ENCODE peak calls at places on chromosomes 1 and 21, in five cellular contexts. A is uterus, H is suprapubic skin, Y is fibroblast of lung, O is esophagus squamous epithelium. X is an unnamed sample.

GRCh38 chr1:105632342-105633196 is 1423.9 kb upstream of the PRMT6 start:
- DNase-seq in H (no peak), O (no peak), A (no peak), Y (no peak), X (no peak)

GRCh38 chr21:14259669-14260458 is 43.9 kb downstream of the RBM11 start:
- DNase-seq in H (no peak), O (no peak), A (no peak), Y (peak), X (peak)

GRCh38 chr1:5967351-5968160 is 24.7 kb downstream of the NPHP4 start:
- DNase-seq in H (peak), O (no peak), A (no peak), Y (no peak), X (no peak)

GRCh38 chr21:45164124-45164511 is 89.7 kb downstream of the ADARB1 start:
- DNase-seq in Y (peak), H (peak), A (peak), O (no peak), X (no peak)

GRCh38 chr1:217586586-217586985 is 44.3 kb downstream of the GPATCH2 start:
- DNase-seq in H (no peak), Y (peak), A (no peak), O (no peak), X (no peak)

GRCh38 chr21:34192646-34193285 is 119.4 kb downstream of the MRPS6 start:
- DNase-seq in H (no peak), Y (no peak), A (no peak), O (no peak), X (no peak)

GRCh38 chr1:2294033-2294640 is 66.0 kb downstream of the SKI start:
- DNase-seq in O (no peak), H (no peak), Y (peak), A (no peak), X (no peak)

GRCh38 chr1:110258734-110259133 is 48.6 kb downstream of the KCNC4 start:
- DNase-seq in A (no peak), H (no peak), O (no peak), Y (no peak), X (no peak)

GRCh38 chr1:155513300-155513926 is 49.2 kb downstream of the ASH1L start:
- DNase-seq in O (no peak), A (no peak), Y (peak), H (no peak), X (peak)

GRCh38 chr1:17297991-17298390 is 10.0 kb upstream of the PADI4 start:
- DNase-seq in O (no peak), H (no peak), A (no peak), Y (no peak), X (no peak)

GRCh38 chr1:225635649-225636048 is 17.3 kb downstream of the ENAH start:
- DNase-seq in A (no peak), H (no peak), O (no peak), Y (no peak), X (no peak)

GRCh38 chr1:110082477-110082876 is 12.0 kb upstream of the ALX3 start:
- DNase-seq in H (no peak), Y (no peak), A (no peak), O (no peak), X (no peak)

GRCh38 chr1:201310986-201311355 is 27.7 kb downstream of the PKP1 start:
- DNase-seq in A (no peak), H (no peak), Y (peak), O (no peak), X (no peak)

GRCh38 chr1:197776348-197777082 is 1.2 kb upstream of the DENND1B start:
- DNase-seq in O (no peak), Y (peak), H (no peak), A (no peak), X (no peak)

GRCh38 chr1:150420560-150421265 is 56.8 kb downstream of the RPRD2 start:
- DNase-seq in A (no peak), O (no peak), H (no peak), Y (peak), X (no peak)

GRCh38 chr1:27632387-27633297 is 2.3 kb downstream of the FGR start:
- DNase-seq in A (no peak), H (no peak), Y (no peak), O (no peak), X (no peak)

GRCh38 chr1:171172471-171172870 is 12.6 kb upstream of the FMO2 start:
- DNase-seq in H (no peak), A (no peak), O (no peak), Y (no peak), X (no peak)

GRCh38 chr1:11645670-11646265 is 8.5 kb downstream of the FBXO2 start:
- DNase-seq in Y (peak), A (peak), O (no peak), H (no peak), X (peak)

GRCh38 chr1:99869304-99869703 is 19.1 kb downstream of the AGL start:
- DNase-seq in O (no peak), H (no peak), Y (peak), A (no peak), X (no peak)

GRCh38 chr1:203038891-203039608 is 12.8 kb downstream of the PPFIA4 start:
- DNase-seq in Y (peak), H (no peak), O (no peak), A (peak), X (no peak)

GRCh38 chr1:24468605-24469004 is 34.0 kb upstream of the RCAN3 start:
- DNase-seq in Y (no peak), O (no peak), A (no peak), H (no peak), X (no peak)

GRCh38 chr1:9196129-9197040 is 38.2 kb upstream of the H6PD start:
- DNase-seq in Y (peak), H (peak), O (no peak), A (peak), X (no peak)

GRCh38 chr1:70567167-70567566 is 156.1 kb downstream of the CTH start:
- DNase-seq in A (no peak), O (no peak), Y (no peak), H (no peak), X (no peak)

GRCh38 chr1:199701731-199702130 is 325.8 kb upstream of the NR5A2 start:
- DNase-seq in O (no peak), H (no peak), A (no peak), Y (no peak), X (no peak)

GRCh38 chr1:12435639-12436344 is 182.2 kb downstream of the DHRS3 start:
- DNase-seq in H (no peak), O (no peak), A (no peak), Y (peak), X (no peak)

GRCh38 chr1:11713095-11713494 is 21.6 kb downstream of the DRAXIN start:
- DNase-seq in Y (no peak), H (no peak), O (no peak), A (no peak), X (no peak)

GRCh38 chr1:41420877-41421276 is 59.6 kb downstream of the FOXO6 start:
- DNase-seq in A (no peak), Y (peak), O (no peak), H (no peak), X (no peak)

GRCh38 chr1:184624051-184624450 is 130.6 kb downstream of the EDEM3 start:
- DNase-seq in O (no peak), H (no peak), A (no peak), Y (no peak), X (no peak)

GRCh38 chr21:34603002-34603709 is 11.8 kb downstream of the RCAN1 start:
- DNase-seq in H (peak), A (peak), O (no peak), Y (peak), X (peak)

GRCh38 chr1:155261401-155261887 is 716 bp downstream of the SCAMP3 start:
- DNase-seq in O (no peak), A (no peak), H (no peak), Y (no peak), X (no peak)

GRCh38 chr1:9315411-9316079 is 22.9 kb downstream of the SPSB1 start:
- DNase-seq in O (no peak), H (no peak), A (no peak), Y (peak), X (no peak)

GRCh38 chr21:29219165-29219770 is 79.5 kb upstream of the BACH1 start:
- DNase-seq in Y (no peak), O (no peak), A (no peak), H (no peak), X (no peak)

GRCh38 chr1:195886000-195886399 is 722.2 kb downstream of the KCNT2 start:
- DNase-seq in A (no peak), Y (no peak), O (no peak), H (no peak), X (no peak)
- TF ChIP-seq CTCF in A (no peak), Y (no peak), O (no peak), H (no peak), X (no peak)

GRCh38 chr1:205392650-205393049 is 29.2 kb downstream of the LEMD1 start:
- DNase-seq in H (no peak), O (no peak), Y (no peak), A (no peak), X (no peak)

GRCh38 chr1:205398586-205398985 is 23.3 kb downstream of the LEMD1 start:
- DNase-seq in A (no peak), Y (no peak), H (no peak), O (no peak), X (no peak)

GRCh38 chr1:205391386-205391785 is 30.5 kb downstream of the LEMD1 start:
- DNase-seq in Y (no peak), A (no peak), O (no peak), H (no peak), X (no peak)

GRCh38 chr1:205395616-205396015 is 26.2 kb downstream of the LEMD1 start:
- DNase-seq in O (no peak), A (no peak), Y (no peak), H (no peak), X (no peak)

GRCh38 chr1:205396972-205397616 is 24.8 kb downstream of the LEMD1 start:
- DNase-seq in Y (peak), H (no peak), A (no peak), O (no peak), X (no peak)
- TF ChIP-seq CTCF in Y (peak), H (peak), A (peak), O (peak), X (peak)

DNA sequence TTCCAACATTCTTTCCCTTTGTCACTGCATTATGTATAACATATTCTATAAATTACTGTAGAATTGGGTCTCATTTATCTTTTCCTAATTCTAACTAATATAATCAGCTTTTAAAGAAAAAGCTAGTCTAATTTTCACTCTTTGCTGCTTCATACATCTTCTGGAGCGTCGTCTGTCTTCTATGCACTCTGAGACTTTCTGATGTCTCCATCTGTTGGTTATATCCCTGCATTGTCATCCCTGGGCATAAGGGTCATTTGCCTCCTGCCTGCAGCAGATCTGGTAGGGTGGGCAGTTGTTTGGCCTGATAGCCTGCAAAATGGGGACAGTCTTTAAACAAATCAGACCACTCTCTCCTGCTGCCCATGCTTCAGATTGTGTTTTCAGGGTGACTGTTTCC is 40.8 kb upstream of the DYNLT5 start:
- DNase-seq in O (no peak), Y (peak), A (no peak), H (no peak), X (peak)
- TF ChIP-seq CTCF in O (no peak), Y (peak), A (no peak), H (no peak), X (peak)

GRCh38 chr1:165827199-165828102 is at the start of gene UCK2:
- DNase-seq in O (no peak), Y (peak), A (peak), H (peak), X (no peak)
- TF ChIP-seq CTCF in O (peak), Y (no peak), A (no peak), H (no peak), X (no peak)

GRCh38 chr1:85604598-85604997 is 24.0 kb downstream of the CCN1 start:
- DNase-seq in H (no peak), A (no peak), O (no peak), Y (no peak), X (no peak)

GRCh38 chr1:85607913-85608250 is 27.3 kb downstream of the CCN1 start:
- DNase-seq in H (no peak), Y (peak), A (no peak), O (no peak), X (no peak)

GRCh38 chr1:85606414-85606800 is 25.8 kb downstream of the CCN1 start:
- DNase-seq in A (no peak), Y (peak), O (no peak), H (no peak), X (no peak)

GRCh38 chr1:85607126-85607912 is 26.8 kb downstream of the CCN1 start:
- DNase-seq in H (no peak), O (no peak), Y (peak), A (no peak), X (peak)

GRCh38 chr1:85605519-85606413 is 25.2 kb downstream of the CCN1 start:
- DNase-seq in Y (no peak), O (no peak), H (no peak), A (no peak), X (no peak)
- TF ChIP-seq CTCF in Y (no peak), O (no peak), H (no peak), A (no peak), X (no peak)

GRCh38 chr1:35646043-35646442 is 4.7 kb upstream of the PSMB2 start:
- DNase-seq in O (no peak), H (no peak), Y (no peak), A (no peak), X (no peak)
- TF ChIP-seq CTCF in O (no peak), H (no peak), Y (no peak), A (no peak), X (no peak)

GRCh38 chr1:159222987-159223386 is 18.3 kb downstream of the ACKR1 start:
- DNase-seq in O (no peak), Y (no peak), A (no peak), H (no peak), X (no peak)
- TF ChIP-seq CTCF in O (no peak), Y (no peak), A (no peak), H (no peak), X (no peak)

GRCh38 chr1:75134656-75134938 is 409 bp downstream of the LHX8 start:
- DNase-seq in H (no peak), A (no peak), O (no peak), Y (no peak), X (no peak)
- TF ChIP-seq CTCF in H (no peak), A (no peak), O (no peak), Y (no peak), X (no peak)

DNA sequence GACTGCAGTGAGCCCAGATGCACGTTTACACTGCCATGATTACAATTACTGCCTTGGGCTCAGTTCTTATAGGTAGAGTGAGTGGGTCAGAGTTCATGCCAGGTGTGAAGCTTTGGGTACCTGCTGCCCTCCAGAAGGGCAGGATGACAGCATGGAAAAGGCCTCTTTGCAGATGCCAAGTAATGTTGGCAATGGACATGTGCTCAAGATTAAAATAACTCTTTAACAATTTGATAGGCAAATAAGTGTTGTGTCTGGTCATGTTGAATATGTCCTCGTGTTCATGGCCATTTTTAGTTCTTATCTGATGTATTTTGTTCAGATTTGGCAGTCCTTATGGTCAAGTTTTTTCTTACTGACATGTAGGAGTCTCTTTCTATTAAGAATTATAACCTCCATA is 34.8 kb downstream of the S100B start:
- DNase-seq in O (no peak), Y (no peak), H (no peak), A (no peak), X (no peak)
- TF ChIP-seq CTCF in O (no peak), Y (no peak), H (no peak), A (no peak), X (no peak)

GRCh38 chr1:160161965-160162705 is 10.7 kb downstream of the ATP1A4 start:
- DNase-seq in H (no peak), Y (peak), O (no peak), A (no peak), X (no peak)
- TF ChIP-seq CTCF in H (no peak), Y (peak), O (no peak), A (no peak), X (peak)

X was measured in HFF-Myc.